ENCODE peak calls at places on chromosomes 13 and 19, in eight cellular contexts. H is colonic mucosa, J is cardiac muscle cell, G is GM23248, I is tibial artery, M is spleen, Z is transverse colon, R is neural progenitor cell. L is an unnamed sample.

GRCh38 chr13:109998030-109998429 is 211.6 kb upstream of the IRS2 start:
- DNase-seq in H (no peak), J (no peak), G (no peak), I (no peak), M (no peak), Z (no peak), R (no peak), L (no peak)

GRCh38 chr13:34265016-34265692 is 447.2 kb downstream of the RFC3 start:
- DNase-seq in H (no peak), J (no peak), G (no peak), I (no peak), M (no peak), Z (no peak), R (no peak), L (no peak)

GRCh38 chr19:7595466-7596133 is at the start of gene CAMSAP3:
- DNase-seq in H (peak; percentile 66), J (peak; percentile 83), G (peak; percentile 39), I (no peak), M (no peak), Z (peak; percentile 71), R (peak; percentile 94), L (peak; percentile 62)

GRCh38 chr13:21925720-21926119 is 254.8 kb downstream of the FGF9 start:
- DNase-seq in H (no peak), J (no peak), G (no peak), I (no peak), M (no peak), Z (no peak), R (no peak), L (no peak)

GRCh38 chr13:24181991-24182702 is 21.6 kb downstream of the SPATA13 start:
- DNase-seq in H (peak; percentile 39), J (no peak), G (no peak), I (no peak), M (no peak), Z (no peak), R (no peak), L (no peak)

GRCh38 chr13:76331948-76332712 is 554.1 kb downstream of the KCTD12 start:
- DNase-seq in H (no peak), J (no peak), G (no peak), I (no peak), M (no peak), Z (no peak), R (no peak), L (no peak)

GRCh38 chr19:5001547-5002131 is 32.7 kb downstream of the KDM4B start:
- DNase-seq in H (no peak), J (no peak), G (peak; percentile 81), I (no peak), M (no peak), Z (no peak), R (peak; percentile 61), L (peak; percentile 33)

GRCh38 chr19:40266111-40266510 is 19.0 kb downstream of the AKT2 start:
- DNase-seq in H (no peak), J (no peak), G (no peak), I (peak; percentile 83), M (no peak), Z (no peak), R (no peak), L (peak; percentile 99)

DNA sequence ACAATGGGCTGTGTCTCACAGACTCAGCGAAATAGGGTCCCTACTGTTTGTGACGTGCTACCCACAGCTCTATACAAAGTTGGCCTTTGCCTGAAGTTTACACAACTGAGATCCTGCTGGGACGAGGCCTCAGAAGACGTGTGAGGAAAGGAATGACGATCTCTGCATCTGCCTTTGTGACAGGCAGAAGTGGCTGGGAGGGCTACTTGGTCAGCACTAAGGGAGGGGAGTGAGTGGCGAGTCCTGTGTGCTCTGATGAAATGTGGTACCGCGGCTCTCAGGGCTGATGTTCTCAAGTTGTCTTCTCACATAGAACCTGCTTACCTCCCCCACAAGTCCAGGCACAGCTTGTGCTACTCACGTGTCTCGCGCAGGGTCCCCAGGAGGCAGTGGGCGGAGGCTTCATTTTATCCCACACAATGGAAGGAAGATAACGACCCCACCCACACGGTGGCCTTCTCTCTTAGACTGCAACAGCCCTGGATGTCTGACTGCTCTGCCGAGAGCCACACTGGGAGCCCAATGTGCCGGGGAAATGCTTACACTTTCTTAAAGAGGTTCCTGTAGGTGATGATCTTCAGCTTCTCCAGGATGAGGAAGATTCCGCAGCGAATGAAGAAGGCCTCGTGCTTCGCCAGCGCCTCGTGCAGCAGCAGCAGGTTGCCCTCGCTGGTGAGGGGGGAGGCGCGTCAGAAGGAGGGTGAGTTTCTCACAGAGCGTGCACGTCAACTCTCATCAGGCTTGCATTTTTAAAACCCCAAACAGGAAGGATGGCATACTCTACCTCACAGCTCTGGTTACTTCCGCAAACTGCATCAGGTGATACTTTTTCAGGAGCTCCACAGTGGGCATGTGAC is 21.2 kb downstream of the PROZ start:
- DNase-seq in H (no peak), J (peak; percentile 26), G (no peak), I (no peak), M (no peak), Z (no peak), R (peak; percentile 77), L (no peak)
- H3K4me1 ChIP-seq in H (peaks cover 5% of the 10 kb centered on the region), J (peaks cover 21% of the 10 kb centered on the region), G (peaks cover 19% of the 10 kb centered on the region), I (no peaks in the 10 kb centered on the region), M (peaks cover 22% of the 10 kb centered on the region), Z (no peaks in the 10 kb centered on the region), R (peaks cover 36% of the 10 kb centered on the region), L (no peaks in the 10 kb centered on the region)

DNA sequence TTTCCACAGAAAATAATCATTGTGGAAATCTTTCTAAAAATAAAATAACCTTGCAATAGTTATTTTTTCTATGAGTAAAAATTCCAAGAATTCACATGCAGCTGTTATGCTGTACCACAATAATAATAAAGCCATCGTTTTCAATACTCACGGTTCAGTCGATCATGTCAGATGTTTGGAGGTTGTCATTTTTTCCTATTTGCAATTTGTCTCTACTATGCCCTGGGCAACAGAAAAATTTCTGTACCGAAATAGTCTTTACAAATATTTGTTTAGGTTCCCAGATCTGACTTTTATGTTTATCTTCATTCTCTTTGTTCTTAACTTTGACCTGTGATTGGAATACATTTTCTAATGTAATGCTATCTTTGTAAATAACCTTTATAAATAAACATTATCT is 79.7 kb downstream of the ESD start:
- DNase-seq in H (no peak), J (no peak), G (no peak), I (no peak), M (no peak), Z (no peak), R (no peak), L (no peak)
- H3K4me1 ChIP-seq in H (no peaks in the 10 kb centered on the region), J (peaks cover 13% of the 10 kb centered on the region), G (no peaks in the 10 kb centered on the region), I (no peaks in the 10 kb centered on the region), M (no peaks in the 10 kb centered on the region), Z (no peaks in the 10 kb centered on the region), R (peaks cover 7% of the 10 kb centered on the region), L (no peaks in the 10 kb centered on the region)

GRCh38 chr19:11342429-11342828 is 3.0 kb upstream of the RAB3D start:
- DNase-seq in H (no peak), J (no peak), G (no peak), I (no peak), M (no peak), Z (no peak), R (no peak), L (no peak)
- H3K4me1 ChIP-seq in H (peaks cover 6% of the 10 kb centered on the region), J (no peaks in the 10 kb centered on the region), G (peaks cover 21% of the 10 kb centered on the region), I (no peaks in the 10 kb centered on the region), M (peaks cover 54% of the 10 kb centered on the region), Z (peaks cover 22% of the 10 kb centered on the region), R (no peaks in the 10 kb centered on the region), L (peaks cover 32% of the 10 kb centered on the region)

GRCh38 chr19:43780706-43781525 is at the start of gene KCNN4:
- DNase-seq in H (peak; percentile 81), J (no peak), G (peak; percentile 85), I (no peak), M (peak; percentile 92), Z (peak; percentile 88), R (no peak), L (no peak)

GRCh38 chr19:43782689-43783231 is 2.0 kb upstream of the KCNN4 start:
- DNase-seq in H (peak; percentile 85), J (no peak), G (no peak), I (no peak), M (peak; percentile 87), Z (peak; percentile 88), R (no peak), L (no peak)

GRCh38 chr19:43782311-43782660 is 1.5 kb upstream of the KCNN4 start:
- DNase-seq in H (no peak), J (no peak), G (no peak), I (no peak), M (no peak), Z (no peak), R (no peak), L (no peak)

GRCh38 chr19:43783636-43784035 is 2.9 kb upstream of the KCNN4 start:
- DNase-seq in H (no peak), J (no peak), G (no peak), I (no peak), M (no peak), Z (no peak), R (no peak), L (no peak)

DNA sequence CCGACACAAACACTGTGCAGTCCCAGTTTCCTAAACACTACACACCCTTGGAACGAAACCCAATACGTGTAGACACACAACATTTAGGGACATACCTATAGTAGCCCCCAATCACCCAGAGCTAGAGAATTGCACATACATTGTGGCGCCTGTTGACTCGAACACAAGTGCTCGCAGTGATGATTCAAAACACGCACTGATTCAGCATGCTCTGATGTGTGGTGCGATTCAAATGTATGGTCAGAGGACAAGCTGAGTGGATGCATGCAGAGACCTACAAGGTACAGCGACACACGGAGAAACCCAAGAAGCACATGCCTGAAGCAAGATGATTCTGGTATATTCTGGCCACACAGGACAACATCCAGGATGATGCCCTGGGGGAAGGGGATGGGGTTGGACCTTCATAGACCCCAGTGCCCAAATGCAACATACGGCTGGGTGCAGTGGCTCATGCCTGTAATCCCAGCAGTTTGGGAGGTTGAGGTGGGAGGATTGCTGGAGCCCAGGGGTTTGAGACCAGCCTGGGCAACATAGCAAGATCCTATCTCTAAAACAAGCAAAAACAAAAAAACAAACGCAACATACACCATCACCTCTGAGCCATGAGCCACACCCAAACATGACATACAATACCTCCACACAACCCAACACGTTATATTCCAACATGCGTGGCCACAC is 997 bp upstream of the KCNN4 start:
- DNase-seq in H (no peak), J (no peak), G (no peak), I (no peak), M (no peak), Z (no peak), R (no peak), L (no peak)
- H3K4me1 ChIP-seq in H (peaks cover 24% of the 10 kb centered on the region), J (no peaks in the 10 kb centered on the region), G (peaks cover 41% of the 10 kb centered on the region), I (no peaks in the 10 kb centered on the region), M (peaks cover 53% of the 10 kb centered on the region), Z (peaks cover 30% of the 10 kb centered on the region), R (peaks cover 8% of the 10 kb centered on the region), L (no peaks in the 10 kb centered on the region)

GRCh38 chr13:27271572-27272096 is 1.0 kb downstream of the RASL11A start:
- DNase-seq in H (no peak), J (no peak), G (no peak), I (no peak), M (peak; percentile 83), Z (no peak), R (no peak), L (no peak)
- H3K4me1 ChIP-seq in H (peaks cover 7% of the 10 kb centered on the region), J (no peaks in the 10 kb centered on the region), G (peaks cover 17% of the 10 kb centered on the region), I (peaks cover 4% of the 10 kb centered on the region), M (peaks cover 24% of the 10 kb centered on the region), Z (peaks cover 2% of the 10 kb centered on the region), R (no peaks in the 10 kb centered on the region), L (peaks cover 4% of the 10 kb centered on the region)

L was measured in thyroid gland.